ENCODE peak calls at places on chromosomes 4 and X, in eight cellular contexts. One of them, this sample, is unnamed.

GRCh38 chrX:140431521-140431920 is 73.3 kb downstream of the SOX3 start:
- DNase-seq in lower leg skin: no peak
- DNase-seq in COR-L47: no peak
- DNase-seq in NCI-H1436: no peak
- DNase-seq in mucosa of gallbladder: no peak
- DNase-seq in naive B cell: no peak
- DNase-seq in LHCN-M2: no peak
- DNase-seq in stimulated activated CD4-positive, alpha-beta T cell treated with anti-CD3 and anti-CD28 coated beads, Interleukin-1b, Interleukin-23, amount 100 ng/mL, for 48 hours: no peak
- DNase-seq in this sample: no peak

GRCh38 chr4:31349907-31350306 is 629.7 kb downstream of the PCDH7 start:
- DNase-seq in lower leg skin: no peak
- DNase-seq in COR-L47: no peak
- DNase-seq in NCI-H1436: no peak
- DNase-seq in mucosa of gallbladder: no peak
- DNase-seq in naive B cell: no peak
- DNase-seq in LHCN-M2: no peak
- DNase-seq in stimulated activated CD4-positive, alpha-beta T cell treated with anti-CD3 and anti-CD28 coated beads, Interleukin-1b, Interleukin-23, amount 100 ng/mL, for 48 hours: no peak
- DNase-seq in this sample: no peak

GRCh38 chr4:71009091-71009490 is 15.6 kb downstream of the DCK start:
- DNase-seq in lower leg skin: no peak
- DNase-seq in COR-L47: no peak
- DNase-seq in NCI-H1436: no peak
- DNase-seq in mucosa of gallbladder: no peak
- DNase-seq in naive B cell: no peak
- DNase-seq in LHCN-M2: peak; percentile 50
- DNase-seq in stimulated activated CD4-positive, alpha-beta T cell treated with anti-CD3 and anti-CD28 coated beads, Interleukin-1b, Interleukin-23, amount 100 ng/mL, for 48 hours: no peak
- DNase-seq in this sample: no peak

GRCh38 chrX:114970806-114971205 is 46.6 kb downstream of the IL13RA2 start:
- DNase-seq in lower leg skin: no peak
- DNase-seq in COR-L47: no peak
- DNase-seq in NCI-H1436: no peak
- DNase-seq in mucosa of gallbladder: no peak
- DNase-seq in naive B cell: no peak
- DNase-seq in LHCN-M2: no peak
- DNase-seq in stimulated activated CD4-positive, alpha-beta T cell treated with anti-CD3 and anti-CD28 coated beads, Interleukin-1b, Interleukin-23, amount 100 ng/mL, for 48 hours: no peak
- DNase-seq in this sample: no peak

GRCh38 chr4:127643791-127644190 is 11.0 kb downstream of the INTU start:
- DNase-seq in lower leg skin: no peak
- DNase-seq in COR-L47: no peak
- DNase-seq in NCI-H1436: no peak
- DNase-seq in mucosa of gallbladder: no peak
- DNase-seq in naive B cell: no peak
- DNase-seq in LHCN-M2: no peak
- DNase-seq in stimulated activated CD4-positive, alpha-beta T cell treated with anti-CD3 and anti-CD28 coated beads, Interleukin-1b, Interleukin-23, amount 100 ng/mL, for 48 hours: no peak
- DNase-seq in this sample: no peak

GRCh38 chr4:72860766-72861165 is 208.8 kb downstream of the COX18 start:
- DNase-seq in lower leg skin: no peak
- DNase-seq in COR-L47: no peak
- DNase-seq in NCI-H1436: no peak
- DNase-seq in mucosa of gallbladder: no peak
- DNase-seq in naive B cell: no peak
- DNase-seq in LHCN-M2: peak; percentile 9
- DNase-seq in stimulated activated CD4-positive, alpha-beta T cell treated with anti-CD3 and anti-CD28 coated beads, Interleukin-1b, Interleukin-23, amount 100 ng/mL, for 48 hours: no peak
- DNase-seq in this sample: no peak

GRCh38 chrX:23784487-23785301 is 1.7 kb downstream of the SAT1 start:
- DNase-seq in lower leg skin: no peak
- DNase-seq in COR-L47: no peak
- DNase-seq in NCI-H1436: no peak
- DNase-seq in mucosa of gallbladder: no peak
- DNase-seq in naive B cell: peak; percentile 51
- DNase-seq in LHCN-M2: peak; percentile 74
- DNase-seq in stimulated activated CD4-positive, alpha-beta T cell treated with anti-CD3 and anti-CD28 coated beads, Interleukin-1b, Interleukin-23, amount 100 ng/mL, for 48 hours: no peak
- DNase-seq in this sample: peak; percentile 65

GRCh38 chr4:138555107-138555506 is 313.0 kb upstream of the SLC7A11 start:
- DNase-seq in lower leg skin: no peak
- DNase-seq in COR-L47: no peak
- DNase-seq in NCI-H1436: no peak
- DNase-seq in mucosa of gallbladder: no peak
- DNase-seq in naive B cell: no peak
- DNase-seq in LHCN-M2: no peak
- DNase-seq in stimulated activated CD4-positive, alpha-beta T cell treated with anti-CD3 and anti-CD28 coated beads, Interleukin-1b, Interleukin-23, amount 100 ng/mL, for 48 hours: no peak
- DNase-seq in this sample: no peak

GRCh38 chrX:46407753-46408130 is 137.5 kb downstream of the ZNF674 start:
- DNase-seq in lower leg skin: no peak
- DNase-seq in COR-L47: no peak
- DNase-seq in NCI-H1436: no peak
- DNase-seq in mucosa of gallbladder: no peak
- DNase-seq in naive B cell: no peak
- DNase-seq in LHCN-M2: peak; percentile 32
- DNase-seq in stimulated activated CD4-positive, alpha-beta T cell treated with anti-CD3 and anti-CD28 coated beads, Interleukin-1b, Interleukin-23, amount 100 ng/mL, for 48 hours: no peak
- DNase-seq in this sample: no peak

GRCh38 chrX:132592880-132593279 is 104.0 kb upstream of the MBNL3 start:
- DNase-seq in lower leg skin: no peak
- DNase-seq in COR-L47: peak; percentile 8
- DNase-seq in NCI-H1436: peak; percentile 88
- DNase-seq in mucosa of gallbladder: no peak
- DNase-seq in naive B cell: peak; percentile 5
- DNase-seq in LHCN-M2: peak; percentile 4
- DNase-seq in stimulated activated CD4-positive, alpha-beta T cell treated with anti-CD3 and anti-CD28 coated beads, Interleukin-1b, Interleukin-23, amount 100 ng/mL, for 48 hours: no peak
- DNase-seq in this sample: no peak

GRCh38 chrX:101658661-101659477 is 781 bp downstream of the ARMCX2 start:
- DNase-seq in lower leg skin: peak; percentile 93
- DNase-seq in COR-L47: peak; percentile 34
- DNase-seq in NCI-H1436: peak; percentile 70
- DNase-seq in mucosa of gallbladder: peak; percentile 57
- DNase-seq in naive B cell: peak; percentile 7
- DNase-seq in LHCN-M2: peak; percentile 54
- DNase-seq in stimulated activated CD4-positive, alpha-beta T cell treated with anti-CD3 and anti-CD28 coated beads, Interleukin-1b, Interleukin-23, amount 100 ng/mL, for 48 hours: peak; percentile 66
- DNase-seq in this sample: no peak

GRCh38 chr4:157423526-157424020 is 203.0 kb downstream of the GRIA2 start:
- DNase-seq in lower leg skin: no peak
- DNase-seq in COR-L47: no peak
- DNase-seq in NCI-H1436: no peak
- DNase-seq in mucosa of gallbladder: no peak
- DNase-seq in naive B cell: no peak
- DNase-seq in LHCN-M2: no peak
- DNase-seq in stimulated activated CD4-positive, alpha-beta T cell treated with anti-CD3 and anti-CD28 coated beads, Interleukin-1b, Interleukin-23, amount 100 ng/mL, for 48 hours: no peak
- DNase-seq in this sample: no peak

GRCh38 chr4:96354036-96354712 is 514.3 kb downstream of the PDHA2 start:
- DNase-seq in lower leg skin: no peak
- DNase-seq in COR-L47: peak; percentile 7
- DNase-seq in NCI-H1436: no peak
- DNase-seq in mucosa of gallbladder: no peak
- DNase-seq in naive B cell: no peak
- DNase-seq in LHCN-M2: peak; percentile 63
- DNase-seq in stimulated activated CD4-positive, alpha-beta T cell treated with anti-CD3 and anti-CD28 coated beads, Interleukin-1b, Interleukin-23, amount 100 ng/mL, for 48 hours: no peak
- DNase-seq in this sample: no peak

GRCh38 chr4:55001538-55001937 is 123.9 kb downstream of the KDR start:
- DNase-seq in lower leg skin: no peak
- DNase-seq in COR-L47: no peak
- DNase-seq in NCI-H1436: no peak
- DNase-seq in mucosa of gallbladder: no peak
- DNase-seq in naive B cell: no peak
- DNase-seq in LHCN-M2: peak; percentile 32
- DNase-seq in stimulated activated CD4-positive, alpha-beta T cell treated with anti-CD3 and anti-CD28 coated beads, Interleukin-1b, Interleukin-23, amount 100 ng/mL, for 48 hours: no peak
- DNase-seq in this sample: no peak

GRCh38 chr4:88366460-88366859 is 12.2 kb upstream of the HERC6 start:
- DNase-seq in lower leg skin: no peak
- DNase-seq in COR-L47: no peak
- DNase-seq in NCI-H1436: no peak
- DNase-seq in mucosa of gallbladder: no peak
- DNase-seq in naive B cell: no peak
- DNase-seq in LHCN-M2: no peak
- DNase-seq in stimulated activated CD4-positive, alpha-beta T cell treated with anti-CD3 and anti-CD28 coated beads, Interleukin-1b, Interleukin-23, amount 100 ng/mL, for 48 hours: no peak
- DNase-seq in this sample: no peak

GRCh38 chrX:68273887-68274286 is 159.4 kb downstream of the OPHN1 start:
- DNase-seq in lower leg skin: no peak
- DNase-seq in COR-L47: no peak
- DNase-seq in NCI-H1436: no peak
- DNase-seq in mucosa of gallbladder: no peak
- DNase-seq in naive B cell: no peak
- DNase-seq in LHCN-M2: no peak
- DNase-seq in stimulated activated CD4-positive, alpha-beta T cell treated with anti-CD3 and anti-CD28 coated beads, Interleukin-1b, Interleukin-23, amount 100 ng/mL, for 48 hours: no peak
- DNase-seq in this sample: no peak

GRCh38 chr4:73593631-73594241 is 26.5 kb downstream of the RASSF6 start:
- DNase-seq in lower leg skin: no peak
- DNase-seq in COR-L47: peak; percentile 43
- DNase-seq in NCI-H1436: no peak
- DNase-seq in mucosa of gallbladder: no peak
- DNase-seq in naive B cell: no peak
- DNase-seq in LHCN-M2: peak; percentile 51
- DNase-seq in stimulated activated CD4-positive, alpha-beta T cell treated with anti-CD3 and anti-CD28 coated beads, Interleukin-1b, Interleukin-23, amount 100 ng/mL, for 48 hours: no peak
- DNase-seq in this sample: no peak

GRCh38 chrX:116827063-116827462 is 364.3 kb upstream of the CT83 start:
- DNase-seq in lower leg skin: no peak
- DNase-seq in COR-L47: no peak
- DNase-seq in NCI-H1436: no peak
- DNase-seq in mucosa of gallbladder: no peak
- DNase-seq in naive B cell: no peak
- DNase-seq in LHCN-M2: no peak
- DNase-seq in stimulated activated CD4-positive, alpha-beta T cell treated with anti-CD3 and anti-CD28 coated beads, Interleukin-1b, Interleukin-23, amount 100 ng/mL, for 48 hours: no peak
- DNase-seq in this sample: no peak